ENCODE peak calls at places on chromosomes 13 and 19, in nine cellular contexts. U is heart right ventricle, F is lung, J is HL-60, E is tibial artery, I is GM06990, R is AG04450, P is adipocyte, D is uterus. M is an unnamed sample.

GRCh38 chr13:42574011-42574410 is at the start of gene TNFSF11:
- DNase-seq in U (no peak), F (no peak), J (no peak), E (no peak), I (peak; percentile 73), R (no peak), P (no peak), D (no peak), M (no peak)

GRCh38 chr13:99442273-99442895 is 58.9 kb upstream of the TM9SF2 start:
- DNase-seq in U (no peak), F (no peak), J (no peak), E (no peak), I (no peak), R (no peak), P (peak; percentile 81), D (no peak), M (peak; percentile 47)

GRCh38 chr19:47356900-47357299 is 7.8 kb downstream of the DHX34 start:
- DNase-seq in U (no peak), F (no peak), J (no peak), E (no peak), I (no peak), R (no peak), P (no peak), D (no peak), M (no peak)

GRCh38 chr19:36160821-36161596 is 8.8 kb upstream of the COX7A1 start:
- DNase-seq in U (no peak), F (no peak), J (no peak), E (no peak), I (no peak), R (no peak), P (no peak), D (no peak), M (no peak)

GRCh38 chr19:19499272-19499995 is 15.9 kb downstream of the TSSK6 start:
- DNase-seq in U (no peak), F (no peak), J (no peak), E (no peak), I (no peak), R (no peak), P (no peak), D (no peak), M (no peak)

GRCh38 chr13:33326246-33326645 is 40.7 kb upstream of the STARD13 start:
- DNase-seq in U (no peak), F (no peak), J (no peak), E (no peak), I (no peak), R (no peak), P (no peak), D (no peak), M (no peak)

GRCh38 chr13:91017031-91017668 is 330.3 kb upstream of the MIR17HG start:
- DNase-seq in U (no peak), F (no peak), J (peak; percentile 7), E (no peak), I (peak; percentile 10), R (no peak), P (peak; percentile 40), D (no peak), M (peak; percentile 44)

GRCh38 chr19:54245936-54246335 is 3.3 kb upstream of the LILRA6 start:
- DNase-seq in U (no peak), F (no peak), J (no peak), E (no peak), I (no peak), R (no peak), P (no peak), D (no peak), M (no peak)

GRCh38 chr13:41061914-41062837 is 867 bp downstream of the WBP4 start:
- DNase-seq in U (no peak), F (no peak), J (peak; percentile 58), E (no peak), I (no peak), R (no peak), P (peak; percentile 90), D (no peak), M (peak; percentile 39)

GRCh38 chr19:15136234-15136954 is 29.2 kb downstream of the SYDE1 start:
- DNase-seq in U (no peak), F (no peak), J (no peak), E (no peak), I (no peak), R (no peak), P (no peak), D (no peak), M (no peak)

GRCh38 chr13:33119886-33120543 is 103.8 kb downstream of the KL start:
- DNase-seq in U (no peak), F (no peak), J (no peak), E (no peak), I (no peak), R (no peak), P (peak; percentile 58), D (no peak), M (no peak)

GRCh38 chr13:66069570-66069969 is 1160.6 kb downstream of the PCDH9 start:
- DNase-seq in U (no peak), F (no peak), J (no peak), E (no peak), I (no peak), R (no peak), P (no peak), D (no peak), M (no peak)

GRCh38 chr13:48542138-48542537 is 9.3 kb upstream of the RCBTB2 start:
- DNase-seq in U (no peak), F (no peak), J (no peak), E (no peak), I (no peak), R (no peak), P (no peak), D (no peak), M (no peak)

GRCh38 chr13:48542581-48543341 is 9.9 kb upstream of the RCBTB2 start:
- DNase-seq in U (peak; percentile 47), F (no peak), J (no peak), E (peak; percentile 78), I (peak; percentile 18), R (no peak), P (peak; percentile 29), D (peak; percentile 47), M (no peak)

GRCh38 chr13:48536851-48537250 is 4.0 kb upstream of the RCBTB2 start:
- DNase-seq in U (no peak), F (no peak), J (no peak), E (no peak), I (no peak), R (no peak), P (no peak), D (no peak), M (no peak)

GRCh38 chr13:48535791-48536190 is 2.9 kb upstream of the RCBTB2 start:
- DNase-seq in U (no peak), F (no peak), J (peak; percentile 11), E (no peak), I (no peak), R (no peak), P (no peak), D (no peak), M (no peak)

DNA sequence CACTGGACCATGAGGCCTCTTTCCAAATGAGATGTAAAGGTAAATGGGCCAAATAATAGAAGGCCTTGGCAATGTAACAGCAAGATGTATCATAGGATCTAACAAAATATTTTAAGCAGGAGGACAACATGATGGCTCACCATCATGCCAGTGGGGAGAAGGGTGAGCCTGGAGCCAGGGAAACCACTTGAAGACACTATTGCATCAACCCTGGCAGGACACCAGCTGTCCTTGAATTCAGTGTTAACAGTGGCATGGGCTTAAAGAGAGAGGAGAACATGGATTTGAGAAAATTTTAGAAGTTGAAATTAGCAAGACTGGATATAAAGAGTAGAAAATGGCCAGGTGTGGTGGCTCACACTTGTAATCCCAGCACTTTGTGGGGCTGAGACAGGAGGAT is 6.7 kb upstream of the RCBTB2 start:
- DNase-seq in U (no peak), F (peak; percentile 35), J (no peak), E (no peak), I (no peak), R (no peak), P (peak; percentile 31), D (no peak), M (no peak)
- H3K27me3 ChIP-seq in U (no peaks in the 10 kb centered on the region), F (no peaks in the 10 kb centered on the region), J (no peaks in the 10 kb centered on the region), E (no peaks in the 10 kb centered on the region), I (no peaks in the 10 kb centered on the region), R (no peaks in the 10 kb centered on the region), P (no peaks in the 10 kb centered on the region), D (no peaks in the 10 kb centered on the region), M (no peaks in the 10 kb centered on the region)

GRCh38 chr19:45667620-45668341 is at the start of gene GIPR:
- DNase-seq in U (peak; percentile 71), F (peak; percentile 63), J (no peak), E (no peak), I (peak; percentile 81), R (no peak), P (peak; percentile 41), D (no peak), M (no peak)

GRCh38 chr19:45670670-45671453 is 2.8 kb downstream of the GIPR start:
- DNase-seq in U (peak; percentile 75), F (peak; percentile 91), J (no peak), E (no peak), I (peak; percentile 90), R (peak; percentile 36), P (peak; percentile 87), D (peak; percentile 33), M (no peak)

GRCh38 chr19:45663800-45664199 is 4.2 kb upstream of the GIPR start:
- DNase-seq in U (no peak), F (no peak), J (no peak), E (no peak), I (no peak), R (no peak), P (no peak), D (no peak), M (no peak)

GRCh38 chr19:45664575-45664974 is 3.4 kb upstream of the GIPR start:
- DNase-seq in U (no peak), F (no peak), J (no peak), E (no peak), I (no peak), R (no peak), P (no peak), D (no peak), M (no peak)

DNA sequence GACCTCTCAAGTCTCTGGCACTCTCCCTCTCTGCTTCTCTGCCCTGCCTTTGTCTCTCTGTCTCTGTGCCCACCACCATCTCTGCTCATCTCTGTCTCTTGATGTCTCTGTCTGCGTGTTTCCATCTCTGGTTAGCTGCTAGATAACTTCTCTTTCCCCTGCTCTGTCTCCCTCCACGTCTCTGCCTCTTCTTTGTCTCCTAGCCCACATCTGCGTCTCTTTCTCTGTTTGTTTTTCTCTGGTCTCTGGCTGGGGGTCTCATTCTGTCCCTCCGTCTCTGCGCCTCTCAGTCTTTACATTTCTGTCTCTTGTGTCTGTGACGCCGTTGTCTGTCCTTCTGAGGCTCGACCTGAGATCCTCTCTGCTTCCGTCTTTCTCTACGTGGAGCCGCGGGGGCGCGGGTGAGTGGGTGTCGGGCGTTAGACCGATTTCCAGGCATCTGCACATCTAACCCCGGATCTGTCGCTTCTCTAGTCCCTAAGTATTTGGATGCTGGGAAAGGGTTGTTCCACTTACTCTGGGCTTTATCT is 386 bp downstream of the GIPR start:
- DNase-seq in U (no peak), F (no peak), J (no peak), E (no peak), I (no peak), R (no peak), P (peak; percentile 56), D (no peak), M (no peak)
- H3K27me3 ChIP-seq in U (no peaks in the 10 kb centered on the region), F (peaks cover 3% of the 10 kb centered on the region), J (peaks cover 12% of the 10 kb centered on the region), E (peaks cover 89% of the 10 kb centered on the region), I (no peaks in the 10 kb centered on the region), R (peaks cover 5% of the 10 kb centered on the region), P (peaks cover 22% of the 10 kb centered on the region), D (peaks cover 29% of the 10 kb centered on the region), M (peaks cover 35% of the 10 kb centered on the region)

GRCh38 chr13:71864094-71864980 is 2.7 kb downstream of the DACH1 start:
- DNase-seq in U (peak; percentile 65), F (peak; percentile 59), J (peak; percentile 65), E (no peak), I (no peak), R (no peak), P (peak; percentile 2), D (peak; percentile 54), M (no peak)
- H3K27me3 ChIP-seq in U (no peaks in the 10 kb centered on the region), F (no peaks in the 10 kb centered on the region), J (no peaks in the 10 kb centered on the region), E (peaks cover 35% of the 10 kb centered on the region), I (no peaks in the 10 kb centered on the region), R (peaks cover 28% of the 10 kb centered on the region), P (peaks cover 37% of the 10 kb centered on the region), D (no peaks in the 10 kb centered on the region), M (no peaks in the 10 kb centered on the region)

GRCh38 chr13:57630661-57631606 is 610 bp upstream of the PCDH17 start:
- DNase-seq in U (no peak), F (no peak), J (no peak), E (no peak), I (no peak), R (no peak), P (peak; percentile 10), D (no peak), M (peak; percentile 6)
- H3K27me3 ChIP-seq in U (no peaks in the 10 kb centered on the region), F (peaks cover 5% of the 10 kb centered on the region), J (peaks cover 42% of the 10 kb centered on the region), E (peaks cover 79% of the 10 kb centered on the region), I (no peaks in the 10 kb centered on the region), R (peaks cover 39% of the 10 kb centered on the region), P (peaks cover 71% of the 10 kb centered on the region), D (no peaks in the 10 kb centered on the region), M (no peaks in the 10 kb centered on the region)

M was measured in MM.1S.